ENCODE peak calls at places on chromosomes 12 and 14, in six cellular contexts. G is GM12878, P is stomach, L is IMR-90, W is body of pancreas, Y is adrenal gland. J is an unnamed sample.

GRCh38 chr14:105858676-105859025 is 332.3 kb downstream of the TMEM121 start:
- DNase-seq in G (no peak), P (no peak), L (no peak), W (peak; percentile 9), Y (peak; percentile 1), J (no peak)

GRCh38 chr14:59278111-59278510 is 89.6 kb downstream of the DAAM1 start:
- DNase-seq in G (no peak), P (no peak), L (peak; percentile 94), W (no peak), Y (no peak), J (no peak)

GRCh38 chr14:87994974-87995373 is 2.0 kb upstream of the GALC start:
- DNase-seq in G (peak; percentile 83), P (no peak), L (no peak), W (no peak), Y (no peak), J (no peak)

GRCh38 chr12:129830796-129831195 is 73.0 kb downstream of the TMEM132D start:
- DNase-seq in G (no peak), P (no peak), L (no peak), W (no peak), Y (no peak), J (no peak)

GRCh38 chr14:68291820-68292219 is 472.2 kb downstream of the RAD51B start:
- DNase-seq in G (no peak), P (no peak), L (no peak), W (no peak), Y (no peak), J (no peak)

GRCh38 chr14:63910593-63911363 is 58.0 kb downstream of the SYNE2 start:
- DNase-seq in G (no peak), P (no peak), L (peak; percentile 67), W (no peak), Y (no peak), J (no peak)

GRCh38 chr14:101596742-101597141 is 35.4 kb downstream of the DIO3 start:
- DNase-seq in G (no peak), P (no peak), L (no peak), W (no peak), Y (no peak), J (no peak)

GRCh38 chr12:89166525-89166934 is 185.8 kb downstream of the DUSP6 start:
- DNase-seq in G (peak; percentile 43), P (no peak), L (peak; percentile 60), W (no peak), Y (no peak), J (no peak)

GRCh38 chr12:14701808-14702568 is 5.6 kb upstream of the GUCY2C start:
- DNase-seq in G (no peak), P (no peak), L (no peak), W (no peak), Y (no peak), J (no peak)

DNA sequence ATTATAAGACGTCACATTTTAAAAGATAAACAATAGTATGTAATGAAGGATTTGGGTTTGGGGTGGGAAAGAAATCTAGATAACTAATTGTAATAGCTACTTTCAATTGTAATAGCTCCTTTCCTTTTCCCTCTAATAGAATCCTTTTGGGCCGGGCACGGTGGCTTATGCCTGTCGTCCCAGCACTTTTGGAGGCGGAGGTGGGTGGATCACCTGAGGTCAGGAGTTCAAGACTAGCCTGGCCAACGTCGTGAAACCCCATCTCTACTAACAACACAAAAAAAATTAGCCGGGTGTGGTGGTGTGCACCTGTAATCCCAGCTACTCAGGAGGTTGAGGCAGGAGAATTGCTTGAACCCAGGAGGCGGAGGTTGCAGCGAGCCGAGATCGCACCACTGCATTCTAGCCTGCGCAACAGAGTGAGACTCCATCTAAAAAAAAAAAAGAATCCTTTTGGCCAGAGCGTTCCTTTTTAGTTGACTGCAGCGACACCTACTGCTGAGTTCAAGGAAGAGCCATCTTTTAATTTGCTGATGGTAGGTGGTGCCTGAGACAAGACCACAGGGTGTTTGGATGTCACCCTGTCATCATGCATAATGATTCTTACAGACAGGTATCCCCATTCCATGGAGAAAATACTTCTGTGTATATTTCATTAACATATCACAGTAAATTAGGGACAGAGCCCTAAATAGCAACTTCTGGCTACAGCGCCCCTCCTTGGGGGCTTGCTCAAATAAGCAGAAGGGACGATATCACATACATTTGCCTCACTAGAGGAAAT is 79.5 kb downstream of the ARMH4 start:
- DNase-seq in G (peak; percentile 13), P (peak; percentile 33), L (peak; percentile 74), W (peak; percentile 62), Y (peak; percentile 48), J (no peak)
- TF ChIP-seq POLR2A in G (no peak), P (no peak), L (no peak), W (no peak), Y (no peak), J (no peak)

DNA sequence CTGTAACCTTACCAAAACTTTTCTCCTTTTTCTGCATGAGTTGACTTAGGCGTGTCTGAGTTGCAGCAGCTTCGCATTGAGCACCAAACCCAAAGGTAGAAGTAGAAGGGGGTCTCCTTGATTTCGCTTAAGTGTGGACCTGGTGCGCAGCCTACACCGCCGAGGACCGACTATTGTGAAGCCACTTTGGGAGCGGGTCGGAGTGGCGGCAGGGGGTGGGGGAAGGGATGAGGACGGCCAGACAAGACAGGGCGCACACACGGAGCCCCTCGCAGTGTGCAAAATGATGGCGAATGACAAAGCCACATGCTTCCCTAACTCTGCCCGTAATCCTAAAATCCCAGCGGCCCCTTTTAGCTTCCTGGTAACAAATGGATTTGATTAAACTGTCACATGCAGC is 1.1 kb downstream of the LMO3 start:
- DNase-seq in G (no peak), P (no peak), L (no peak), W (no peak), Y (no peak), J (no peak)
- H3K27ac ChIP-seq in G (no peak overlapping the region), P (no peak overlapping the region), L (no peak overlapping the region), W (peak overlapping the region; percentile 80), Y (no peak overlapping the region), J (no peak overlapping the region)

GRCh38 chr12:3574986-3575385 is 84.0 kb downstream of the PRMT8 start:
- DNase-seq in G (no peak), P (no peak), L (no peak), W (no peak), Y (no peak), J (no peak)

GRCh38 chr12:3571323-3571722 is 80.3 kb downstream of the PRMT8 start:
- DNase-seq in G (no peak), P (no peak), L (no peak), W (no peak), Y (no peak), J (no peak)

GRCh38 chr12:3580071-3580749 is 89.2 kb downstream of the PRMT8 start:
- DNase-seq in G (no peak), P (no peak), L (no peak), W (no peak), Y (no peak), J (no peak)

GRCh38 chr12:3578557-3578956 is 87.6 kb downstream of the PRMT8 start:
- DNase-seq in G (no peak), P (no peak), L (no peak), W (no peak), Y (no peak), J (no peak)

DNA sequence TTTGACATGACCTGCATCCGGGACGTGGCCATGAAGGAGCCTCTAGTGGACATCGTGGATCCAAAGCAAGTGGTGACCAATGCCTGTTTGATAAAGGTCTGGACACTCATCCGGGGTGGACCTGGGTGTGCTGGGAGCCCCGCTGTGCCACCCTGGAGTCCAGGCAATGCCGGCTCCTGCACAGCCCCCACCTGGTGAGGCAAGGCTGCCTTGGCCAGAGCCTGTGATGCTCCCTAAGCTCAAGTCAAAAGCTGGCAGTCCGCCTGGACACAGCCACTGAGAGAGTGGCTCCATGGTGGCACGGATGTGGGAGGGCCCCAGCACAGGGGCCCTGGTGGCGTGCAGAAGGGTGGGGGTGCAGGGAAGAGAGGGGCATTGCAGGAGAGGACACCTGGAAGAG is 85.9 kb downstream of the PRMT8 start:
- DNase-seq in G (no peak), P (no peak), L (no peak), W (no peak), Y (no peak), J (no peak)
- TF ChIP-seq CTCF in G (no peak), P (no peak), L (no peak), W (no peak), Y (no peak), J (no peak)

DNA sequence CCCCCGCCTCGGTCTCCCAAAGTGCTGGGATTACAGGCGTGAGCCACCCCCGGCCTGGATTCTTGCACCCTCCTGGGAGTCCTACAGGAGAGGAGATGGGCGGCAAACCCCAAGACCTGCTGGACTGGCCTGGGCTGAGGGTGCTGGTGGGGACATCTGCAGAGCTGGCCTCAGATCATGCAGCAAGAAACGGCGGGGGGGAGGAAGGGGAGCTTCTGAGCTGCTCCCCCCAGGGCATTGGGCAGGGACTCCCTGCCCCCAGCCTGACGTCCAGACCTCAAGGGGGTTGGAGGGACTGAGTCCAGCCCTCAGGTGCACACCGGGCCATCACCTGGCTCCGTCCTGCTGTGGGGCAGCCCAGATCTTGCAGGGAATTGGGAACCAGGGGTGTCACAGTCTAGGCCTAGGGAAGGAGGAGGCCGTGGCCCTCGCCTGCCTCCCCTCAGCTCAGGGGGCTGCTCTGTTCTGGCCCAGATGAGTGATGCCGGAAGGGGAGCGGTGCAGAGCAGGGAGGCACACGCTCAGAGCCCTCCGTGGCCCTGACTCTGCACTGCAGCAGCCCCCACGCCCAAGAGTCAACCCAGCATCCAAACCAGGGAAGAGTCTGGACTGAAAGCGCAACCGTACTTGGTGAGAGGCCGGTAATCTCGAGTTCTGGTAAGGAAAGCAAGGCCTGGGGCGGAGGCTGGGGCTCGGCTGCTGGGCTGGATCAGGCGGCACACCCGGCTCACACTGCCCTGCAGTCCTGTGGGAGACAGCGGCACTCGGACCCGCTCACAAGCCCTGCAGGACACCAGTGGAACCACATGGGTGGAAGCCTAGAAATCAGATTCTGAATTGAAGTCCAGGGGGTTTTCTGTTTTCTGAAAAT is 8.9 kb upstream of the AMN start:
- DNase-seq in G (no peak), P (no peak), L (no peak), W (no peak), Y (no peak), J (no peak)
- TF ChIP-seq POLR2A in G (peak; percentile 70), P (no peak), L (no peak), W (no peak), Y (no peak), J (no peak)

GRCh38 chr12:112216223-112216622 is 90.9 kb downstream of the TRAFD1 start:
- DNase-seq in G (no peak), P (no peak), L (no peak), W (no peak), Y (no peak), J (no peak)

GRCh38 chr12:112219195-112219594 is 93.8 kb downstream of the TRAFD1 start:
- DNase-seq in G (no peak), P (no peak), L (no peak), W (no peak), Y (no peak), J (no peak)

GRCh38 chr12:112218150-112218549 is 92.8 kb downstream of the TRAFD1 start:
- DNase-seq in G (no peak), P (no peak), L (peak; percentile 24), W (no peak), Y (no peak), J (no peak)

GRCh38 chr12:112217647-112218046 is 92.3 kb downstream of the TRAFD1 start:
- DNase-seq in G (no peak), P (no peak), L (no peak), W (no peak), Y (no peak), J (no peak)

DNA sequence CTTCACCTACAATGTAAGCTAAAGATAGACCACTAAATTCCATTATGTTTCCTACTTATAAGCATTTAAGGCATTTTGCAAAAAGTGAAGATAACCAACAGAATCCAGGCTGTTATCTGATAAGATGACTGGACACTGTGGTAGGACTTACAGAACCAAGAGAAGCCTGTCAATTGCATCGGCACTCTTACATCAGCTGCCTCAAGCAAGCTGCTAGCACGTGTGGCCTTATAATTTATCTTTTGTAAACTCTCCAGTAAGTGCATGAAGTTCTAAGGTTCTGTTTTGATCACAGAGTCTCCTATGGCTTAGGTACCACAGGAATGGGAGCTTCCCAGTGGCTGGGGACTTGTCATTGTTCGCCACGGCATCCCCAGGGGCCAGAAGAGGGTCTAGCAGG is 88.7 kb downstream of the TRAFD1 start:
- DNase-seq in G (no peak), P (no peak), L (no peak), W (no peak), Y (no peak), J (no peak)
- H3K27ac ChIP-seq in G (no peak overlapping the region), P (no peak overlapping the region), L (no peak overlapping the region), W (no peak overlapping the region), Y (no peak overlapping the region), J (no peak overlapping the region)